ENCODE peak calls at places on chromosomes 16 and 17, in five cellular contexts. S is spleen, I is gastrocnemius medialis, J is cardiac muscle cell, K is HFFc6. F is an unnamed sample.

GRCh38 chr17:32777436-32777835 is 99.5 kb downstream of the MYO1D start:
- DNase-seq in J (no peak), S (no peak), K (peak; percentile 66), I (no peak), F (no peak)

GRCh38 chr17:44970136-44970737 is 2.1 kb upstream of the C1QL1 start:
- DNase-seq in S (no peak), J (peak; percentile 60), K (no peak), I (no peak), F (peak; percentile 33)

GRCh38 chr17:44004761-44005526 is 522 bp downstream of the NAGS start:
- DNase-seq in S (peak; percentile 81), I (no peak), J (peak; percentile 34), K (no peak), F (no peak)

GRCh38 chr17:40558651-40559015 is 6.6 kb downstream of the CCR7 start:
- DNase-seq in I (no peak), K (no peak), J (no peak), S (no peak), F (no peak)

GRCh38 chr17:72255481-72255880 is 134.7 kb downstream of the SOX9 start:
- DNase-seq in I (no peak), K (no peak), S (no peak), J (no peak), F (no peak)

GRCh38 chr17:68600881-68601564 is at the start of gene FAM20A:
- DNase-seq in I (no peak), S (peak; percentile 77), J (peak; percentile 66), K (no peak), F (peak; percentile 22)

GRCh38 chr16:89855986-89856385 is 17.4 kb upstream of the TCF25 start:
- DNase-seq in I (no peak), K (no peak), J (no peak), S (no peak), F (no peak)

GRCh38 chr16:48487287-48487686 is 102.1 kb upstream of the SIAH1 start:
- DNase-seq in J (no peak), S (no peak), K (no peak), I (no peak), F (no peak)

GRCh38 chr17:37527249-37527851 is 37.7 kb downstream of the DUSP14 start:
- DNase-seq in K (peak; percentile 64), S (no peak), I (no peak), J (peak; percentile 61), F (no peak)

GRCh38 chr17:83185023-83186002 is 105.9 kb downstream of the METRNL start:
- DNase-seq in K (no peak), S (no peak), J (no peak), I (no peak), F (no peak)

GRCh38 chr17:50350733-50351132 is 4.8 kb downstream of the XYLT2 start:
- DNase-seq in I (no peak), S (no peak), J (no peak), K (no peak), F (no peak)

GRCh38 chr17:38732376-38733314 is 2.5 kb downstream of the CISD3 start:
- DNase-seq in K (no peak), J (no peak), S (no peak), I (no peak), F (no peak)

GRCh38 chr16:17607075-17607509 is 136.3 kb upstream of the XYLT1 start:
- DNase-seq in S (no peak), J (no peak), I (no peak), K (no peak), F (no peak)

GRCh38 chr16:286491-287297 is 3.7 kb downstream of the PDIA2 start:
- DNase-seq in I (no peak), K (no peak), J (no peak), S (no peak), F (no peak)

GRCh38 chr17:73283841-73284282 is 22.2 kb upstream of the CPSF4L start:
- DNase-seq in J (peak; percentile 89), K (no peak), S (no peak), I (peak; percentile 35), F (peak; percentile 56)

DNA sequence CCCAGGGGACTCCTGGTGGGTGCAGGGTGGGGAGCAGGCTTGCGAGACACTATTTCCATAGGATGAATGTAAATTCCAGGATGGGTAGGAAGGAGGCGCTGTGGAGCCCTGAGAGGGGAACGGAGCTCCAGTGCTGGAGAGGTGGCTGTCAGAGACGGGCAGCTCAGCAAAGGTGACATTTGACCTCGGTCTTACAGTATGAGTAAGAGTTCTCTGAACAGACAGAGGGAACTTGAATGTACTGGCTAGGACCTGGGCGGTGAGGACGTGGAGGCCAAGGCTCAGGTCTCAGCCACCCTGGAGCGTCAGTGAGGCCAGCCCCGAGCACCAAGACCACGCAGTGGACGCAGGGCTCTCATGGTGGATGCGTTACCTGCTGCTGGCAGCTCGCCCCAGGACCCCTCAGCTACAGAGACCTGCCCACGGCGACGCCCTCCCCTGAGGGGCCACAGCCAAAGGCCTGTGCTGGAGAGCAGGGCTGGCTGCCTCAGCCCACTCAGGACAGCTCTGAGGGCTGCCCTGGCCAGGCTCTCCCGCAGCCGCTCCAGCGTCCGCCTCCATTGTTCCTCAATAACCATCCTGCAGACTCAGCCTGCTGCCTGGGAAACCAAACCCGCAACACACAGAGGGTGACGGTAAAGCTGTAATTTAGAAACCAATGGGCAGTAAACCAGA is 65.9 kb upstream of the TNRC6C start:
- DNase-seq in J (peak; percentile 61), I (no peak), S (peak; percentile 70), K (no peak), F (peak; percentile 65)
- TF ChIP-seq CTCF in J (peak; percentile 41), I (no peak), S (no peak), K (peak; percentile 62), F (peak; percentile 58)

GRCh38 chr17:8986295-8986694 is 20.8 kb upstream of the PIK3R5 start:
- DNase-seq in K (no peak), J (no peak), S (no peak), I (no peak), F (no peak)
- TF ChIP-seq CTCF in K (peak; percentile 22), J (peak; percentile 12), S (no peak), I (no peak), F (no peak)

DNA sequence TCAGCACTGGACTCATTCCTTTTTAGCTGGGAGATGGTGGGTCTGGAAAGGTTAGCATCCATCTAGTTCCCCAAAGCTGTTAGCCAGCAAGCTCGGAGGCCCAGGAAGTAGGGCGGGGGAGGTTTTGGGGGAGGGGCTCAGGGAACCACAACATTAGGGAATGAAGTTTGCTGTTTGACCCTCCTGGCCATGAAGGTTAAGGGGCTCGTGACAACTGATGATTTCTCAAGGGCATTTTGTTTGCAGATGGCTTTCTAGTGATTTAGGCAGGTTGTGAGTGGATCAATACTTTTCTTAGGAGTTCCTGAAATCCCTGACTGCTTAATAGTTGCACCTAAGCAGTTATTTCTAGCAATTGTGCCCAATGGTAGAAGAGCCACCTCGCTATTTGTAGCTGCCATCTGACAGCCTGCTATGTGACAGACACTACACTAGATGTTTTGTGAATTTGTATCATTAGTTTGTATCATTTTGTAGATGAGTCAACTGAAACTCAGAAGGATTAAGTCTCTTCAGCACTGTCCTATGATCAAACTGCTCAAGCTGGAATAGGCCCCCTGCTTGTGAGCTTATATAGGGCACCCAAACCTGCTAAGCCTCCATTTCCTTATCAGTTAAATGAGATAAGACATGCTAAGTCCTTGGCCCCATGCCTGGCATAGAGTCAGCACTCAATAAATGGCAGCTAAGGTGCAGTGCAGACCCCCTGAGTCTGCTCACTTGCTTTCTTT is 146.4 kb downstream of the IRX3 start:
- DNase-seq in S (no peak), I (no peak), J (peak; percentile 62), K (peak; percentile 16), F (no peak)
- TF ChIP-seq CTCF in S (no peak), I (no peak), J (peak; percentile 14), K (peak; percentile 57), F (peak; percentile 15)

GRCh38 chr17:80989586-80989913 is 2.1 kb upstream of the CHMP6 start:
- DNase-seq in I (no peak), S (no peak), K (no peak), J (no peak), F (no peak)
- TF ChIP-seq CTCF in I (no peak), S (no peak), K (no peak), J (no peak), F (no peak)

GRCh38 chr17:58242171-58242784 is 3.9 kb downstream of the LPO start:
- DNase-seq in J (no peak), K (no peak), I (no peak), S (no peak), F (no peak)
- TF ChIP-seq CTCF in J (no peak), K (no peak), I (no peak), S (no peak), F (no peak)

DNA sequence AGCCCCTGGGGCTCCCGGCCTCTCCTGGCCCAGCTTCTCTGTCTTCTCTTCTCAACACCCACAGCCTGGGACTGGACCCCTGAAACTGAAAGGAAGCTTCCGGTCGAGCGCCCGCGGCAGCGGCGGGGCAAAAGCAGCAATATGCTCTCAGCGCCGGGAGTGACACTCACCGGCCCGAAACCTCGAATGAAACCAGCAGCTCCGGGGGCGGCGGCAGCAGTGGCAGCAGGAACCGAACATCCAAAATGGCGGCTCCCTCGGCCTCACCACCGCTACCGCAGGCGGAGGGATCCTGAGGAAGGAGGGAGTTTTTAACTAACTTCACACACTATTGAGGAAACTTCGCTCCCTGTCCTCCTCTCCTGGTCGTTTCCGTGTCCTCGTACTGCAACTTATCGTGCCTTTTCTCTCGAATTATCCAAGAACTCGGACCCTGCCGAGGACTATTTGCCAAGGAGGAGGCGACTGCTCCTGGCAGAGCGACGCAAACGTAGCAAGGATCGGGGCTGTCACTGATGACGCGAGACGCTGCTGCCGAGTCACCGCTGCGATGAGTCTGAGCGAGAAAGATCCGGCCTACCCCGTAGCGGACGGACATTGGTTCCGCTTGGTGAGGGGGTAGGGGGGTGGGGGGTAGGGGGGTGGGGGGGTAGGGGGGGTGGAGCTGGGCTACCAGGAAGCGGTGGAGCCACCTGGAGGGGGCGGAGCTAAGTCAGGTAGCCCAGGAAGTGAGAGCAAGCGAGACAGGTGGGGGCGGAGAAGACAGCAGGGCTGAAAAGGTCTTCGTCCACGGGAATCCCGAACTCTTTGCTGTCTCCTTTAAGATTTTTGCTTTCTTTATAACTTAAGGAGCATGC is at the start of gene AP1G1:
- DNase-seq in S (peak; percentile 99), I (peak; percentile 95), K (peak; percentile 98), J (peak; percentile 97), F (peak; percentile 76)
- TF ChIP-seq CTCF in S (no peak), I (no peak), K (no peak), J (no peak), F (no peak)

GRCh38 chr16:87561200-87562105 is 40.9 kb upstream of the JPH3 start:
- DNase-seq in S (no peak), J (no peak), K (no peak), I (no peak), F (no peak)
- TF ChIP-seq CTCF in S (no peak), J (no peak), K (no peak), I (no peak), F (no peak)

DNA sequence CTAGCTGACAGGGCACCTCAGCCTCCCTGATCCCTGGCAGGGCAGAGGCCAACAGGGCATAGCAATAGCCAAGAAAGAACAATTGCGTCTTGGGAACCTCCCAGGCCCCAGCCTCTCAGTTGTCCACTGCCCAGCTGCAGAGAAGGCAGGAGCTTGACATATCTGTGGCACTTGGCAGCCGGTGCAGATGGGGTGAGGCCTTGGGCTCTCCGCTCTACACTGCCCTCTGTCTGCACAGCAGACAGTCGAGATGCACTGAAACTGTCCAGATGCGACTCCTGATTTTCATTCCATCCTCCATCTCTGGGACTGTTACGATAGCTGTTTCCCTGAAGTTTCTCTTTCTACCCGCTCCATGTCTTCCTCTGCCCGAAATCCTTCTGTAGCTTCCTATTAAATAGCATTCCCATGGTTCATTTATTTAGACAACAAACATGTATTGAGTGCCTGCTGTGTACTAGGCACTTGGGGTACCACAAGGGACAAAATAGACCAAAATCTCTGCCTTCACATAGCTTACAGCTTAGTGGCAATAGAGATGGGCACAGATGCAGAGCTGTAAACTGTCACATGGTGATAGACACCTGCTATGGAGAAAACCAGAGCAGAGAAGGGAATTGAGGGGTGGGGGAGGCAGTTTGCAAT is 3.3 kb downstream of the POLR3E start:
- DNase-seq in J (peak; percentile 65), I (peak; percentile 50), S (peak; percentile 79), K (peak; percentile 58), F (peak; percentile 40)
- TF ChIP-seq CTCF in J (peak; percentile 75), I (peak; percentile 53), S (peak; percentile 49), K (peak; percentile 82), F (peak; percentile 63)

F was measured in neural crest cell.